ENCODE peak calls at places on chromosomes 5 and 9, in nine cellular contexts. M is neuronal stem cell; D is aorta; I is right atrium auricular region; L is PC-3; G is CD8-positive, alpha-beta T cell; P is naive thymus-derived CD4-positive, alpha-beta T cell; B is spleen; V is A549. K is an unnamed sample. For H3K9me3, the result is how much of the 10 kb centered on the place peaks cover.

GRCh38 chr9:24218656-24219055 is 327.0 kb downstream of the IZUMO3 start:
- DNase-seq in M (no peak), D (no peak), I (no peak), L (peak), G (no peak), P (no peak), B (no peak), V (no peak), K (no peak)

GRCh38 chr9:92406506-92406905 is 2.1 kb upstream of the OGN start:
- DNase-seq in M (no peak), D (no peak), I (peak), L (no peak), G (peak), P (peak), B (peak), V (no peak), K (no peak)

GRCh38 chr5:106121972-106122605 is 1548.6 kb downstream of the EFNA5 start:
- DNase-seq in M (no peak), D (no peak), I (no peak), L (peak), G (no peak), P (no peak), B (no peak), V (peak), K (no peak)

GRCh38 chr5:172364773-172365172 is 81.2 kb upstream of the UBTD2 start:
- DNase-seq in M (no peak), D (no peak), I (no peak), L (no peak), G (no peak), P (no peak), B (no peak), V (no peak), K (no peak)

GRCh38 chr5:136374003-136374402 is 8.7 kb upstream of the TRPC7 start:
- DNase-seq in M (no peak), D (no peak), I (no peak), L (peak), G (no peak), P (no peak), B (no peak), V (peak), K (no peak)

GRCh38 chr9:13988944-13989343 is 325.0 kb downstream of the NFIB start:
- DNase-seq in M (no peak), D (no peak), I (no peak), L (no peak), G (no peak), P (no peak), B (no peak), V (no peak), K (no peak)

GRCh38 chr9:121295662-121296191 is 27.8 kb downstream of the GSN start:
- DNase-seq in M (no peak), D (no peak), I (no peak), L (no peak), G (no peak), P (no peak), B (no peak), V (no peak), K (no peak)

GRCh38 chr5:117713585-117714198 is 1139.1 kb upstream of the SEMA6A start:
- DNase-seq in M (peak), D (no peak), I (no peak), L (no peak), G (no peak), P (no peak), B (no peak), V (peak), K (no peak)

GRCh38 chr5:134242146-134242545 is 16.3 kb upstream of the PPP2CA start:
- DNase-seq in M (no peak), D (no peak), I (no peak), L (no peak), G (no peak), P (no peak), B (no peak), V (peak), K (no peak)

GRCh38 chr9:115615821-115616665 is 498.1 kb upstream of the TNC start:
- DNase-seq in M (no peak), D (no peak), I (no peak), L (peak), G (no peak), P (no peak), B (no peak), V (peak), K (no peak)

GRCh38 chr9:16033253-16033652 is 480.4 kb downstream of the CCDC171 start:
- DNase-seq in M (no peak), D (no peak), I (no peak), L (no peak), G (no peak), P (no peak), B (no peak), V (no peak), K (no peak)

GRCh38 chr5:55966284-55966683 is 28.5 kb downstream of the IL6ST start:
- DNase-seq in M (no peak), D (no peak), I (no peak), L (peak), G (no peak), P (no peak), B (no peak), V (no peak), K (no peak)

GRCh38 chr5:74903165-74903787 is 37.1 kb upstream of the FAM169A start:
- DNase-seq in M (no peak), D (no peak), I (no peak), L (peak), G (peak), P (peak), B (no peak), V (peak), K (peak)

GRCh38 chr9:4299006-4299795 is 667 bp downstream of the GLIS3 start:
- DNase-seq in M (peak), D (peak), I (no peak), L (peak), G (no peak), P (peak), B (peak), V (peak), K (no peak)

GRCh38 chr9:136327313-136327971 is at the start of gene GPSM1:
- DNase-seq in M (no peak), D (peak), I (no peak), L (peak), G (peak), P (peak), B (no peak), V (no peak), K (peak)

GRCh38 chr5:110757118-110757729 is 18.4 kb downstream of the SLC25A46 start:
- DNase-seq in M (peak), D (no peak), I (no peak), L (peak), G (no peak), P (peak), B (no peak), V (peak), K (peak)

GRCh38 chr5:65925094-65925600 is 1.2 kb upstream of the ERBIN start:
- DNase-seq in M (peak), D (peak), I (peak), L (peak), G (peak), P (peak), B (peak), V (peak), K (peak)

GRCh38 chr5:43034591-43034968 is 5.5 kb downstream of the ANXA2R start:
- DNase-seq in M (no peak), D (no peak), I (no peak), L (peak), G (no peak), P (no peak), B (no peak), V (no peak), K (no peak)

GRCh38 chr5:16935271-16936149 is 578 bp downstream of the MYO10 start:
- DNase-seq in M (no peak), D (peak), I (peak), L (peak), G (no peak), P (peak), B (peak), V (peak), K (peak)

GRCh38 chr5:132370241-132370820 is 821 bp downstream of the SLC22A5 start:
- DNase-seq in M (no peak), D (no peak), I (peak), L (no peak), G (no peak), P (no peak), B (no peak), V (no peak), K (no peak)

DNA sequence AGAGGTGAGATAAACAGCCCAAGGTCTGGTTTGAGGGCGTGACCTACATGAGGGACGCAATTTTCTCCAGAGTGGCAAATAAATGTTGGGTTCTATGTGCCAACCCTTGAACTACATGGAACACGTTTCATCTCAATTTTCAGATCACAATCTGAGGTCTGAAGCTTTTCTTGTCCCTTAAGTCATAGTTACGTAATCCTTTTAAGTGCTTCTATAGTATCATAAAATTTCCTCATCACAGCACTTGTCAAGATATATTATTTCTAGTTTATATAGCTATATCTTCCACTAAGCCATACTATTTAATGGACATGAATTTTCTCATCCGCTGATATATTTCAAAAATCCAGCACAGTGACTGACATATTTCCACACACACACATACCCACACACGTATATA is 53.1 kb upstream of the GRIN3A start:
- DNase-seq in M (no peak), D (no peak), I (no peak), L (no peak), G (no peak), P (no peak), B (no peak), V (no peak), K (no peak)
- H3K9me3 ChIP-seq in M (under half), D (under half), I (under half), L (under half), G (under half), P (under half), B (under half), V (under half), K (under half)

DNA sequence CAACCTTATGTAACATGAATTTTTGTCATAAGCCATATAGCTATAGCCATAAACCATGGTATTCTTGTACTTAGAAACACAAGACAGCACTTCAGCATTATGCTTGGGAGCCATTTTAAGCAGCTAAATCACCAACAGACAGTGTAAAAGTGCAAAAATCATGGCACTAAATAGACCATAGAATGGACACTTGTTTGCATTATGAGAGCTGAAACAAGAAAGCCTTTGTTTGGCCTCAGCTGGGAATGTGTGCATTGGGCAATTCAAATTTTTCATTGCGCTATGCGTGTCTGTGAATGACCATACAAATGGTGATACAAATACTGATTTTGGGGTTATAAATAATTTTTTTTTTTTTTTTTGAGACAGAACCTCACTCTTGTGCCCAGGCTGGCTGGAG is 23.7 kb downstream of the KDM4C start:
- DNase-seq in M (no peak), D (no peak), I (no peak), L (no peak), G (no peak), P (no peak), B (no peak), V (no peak), K (no peak)
- H3K9me3 ChIP-seq in M (under half), D (under half), I (under half), L (under half), G (under half), P (under half), B (under half), V (under half), K (under half)

DNA sequence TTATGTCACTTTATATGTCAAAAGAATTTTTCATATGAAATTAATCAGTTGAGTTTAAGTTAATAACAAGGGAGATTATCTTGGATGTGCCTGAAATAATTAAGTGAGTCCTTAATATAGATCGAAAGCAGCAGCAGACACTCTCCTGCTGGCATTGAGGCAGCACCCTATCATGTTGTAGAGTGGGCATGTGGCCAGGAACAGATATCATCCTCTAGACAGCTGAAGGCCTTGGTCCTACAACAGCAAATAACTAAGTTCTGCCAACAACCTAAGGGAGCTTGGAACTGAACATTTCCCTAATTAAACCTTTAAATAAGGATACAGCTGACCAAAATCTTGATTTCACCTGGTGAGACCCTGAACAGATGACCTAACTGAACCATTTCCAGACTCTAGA is 25.8 kb upstream of the UGT3A1 start:
- DNase-seq in M (no peak), D (no peak), I (no peak), L (no peak), G (no peak), P (no peak), B (no peak), V (no peak), K (no peak)
- H3K9me3 ChIP-seq in M (under half), D (under half), I (under half), L (under half), G (under half), P (under half), B (under half), V (under half), K (under half)

GRCh38 chr9:72554221-72554641 is 32.8 kb downstream of the TMC1 start:
- DNase-seq in M (no peak), D (no peak), I (no peak), L (peak), G (no peak), P (no peak), B (no peak), V (peak), K (no peak)
- H3K9me3 ChIP-seq in M (under half), D (under half), I (under half), L (under half), G (under half), P (under half), B (under half), V (under half), K (under half)

K was measured in T-helper 17 cell.